ENCODE peak calls at places on chromosomes 7 and 10, in four cellular contexts. P, R, Z and K are unnamed samples.
A peak's percentile ranks its signal among the peaks of the same experiment; 100 is the strongest.

GRCh38 chr7:30873207-30873606 is 38.4 kb upstream of the AQP1 start:
- DNase-seq in R (no peak), P (no peak), Z (no peak), K (no peak)

GRCh38 chr10:133528296-133528844 is 1.2 kb downstream of the CYP2E1 start:
- DNase-seq in P (peak; percentile 2), Z (no peak), R (no peak), K (no peak)

GRCh38 chr7:87882538-87882937 is 6.2 kb downstream of the DBF4 start:
- DNase-seq in R (no peak), P (no peak), Z (no peak), K (no peak)

GRCh38 chr10:132559538-132559937 is 22.0 kb downstream of the INPP5A start:
- DNase-seq in Z (no peak), R (peak; percentile 47), P (no peak), K (no peak)

GRCh38 chr7:69674701-69675182 is 76.5 kb downstream of the AUTS2 start:
- DNase-seq in R (no peak), P (no peak), Z (no peak), K (no peak)

GRCh38 chr10:789831-790701 is 100.6 kb upstream of the DIP2C start:
- DNase-seq in Z (no peak), P (no peak), R (peak; percentile 57), K (peak; percentile 61)

GRCh38 chr10:50629495-50630122 is 5.9 kb upstream of the SGMS1 start:
- DNase-seq in P (peak; percentile 12), Z (no peak), R (no peak), K (no peak)

GRCh38 chr7:24720283-24720682 is 37.0 kb downstream of the GSDME start:
- DNase-seq in Z (no peak), P (no peak), R (no peak), K (no peak)

GRCh38 chr7:113083132-113083833 is 3.3 kb downstream of the GPR85 start:
- DNase-seq in P (no peak), R (no peak), Z (no peak), K (no peak)

GRCh38 chr10:114143160-114143559 is 30.8 kb downstream of the CCDC186 start:
- DNase-seq in Z (no peak), R (no peak), P (no peak), K (no peak)

GRCh38 chr10:49497358-49497757 is 41.6 kb downstream of the ERCC6 start:
- DNase-seq in Z (no peak), P (no peak), R (no peak), K (no peak)

GRCh38 chr7:157525501-157525915 is 188.7 kb downstream of the DNAJB6 start:
- DNase-seq in R (no peak), P (no peak), Z (no peak), K (no peak)

GRCh38 chr7:113891828-113892227 is 27.0 kb downstream of the PPP1R3A start:
- DNase-seq in R (no peak), P (peak; percentile 56), Z (peak; percentile 32), K (no peak)

GRCh38 chr10:66283064-66283463 is 642.8 kb upstream of the LRRTM3 start:
- DNase-seq in Z (no peak), R (no peak), P (no peak), K (no peak)

GRCh38 chr10:31071232-31071999 is 39.8 kb upstream of the ZNF438 start:
- DNase-seq in R (no peak), Z (no peak), P (peak; percentile 62), K (no peak)

GRCh38 chr10:132808247-132808567 is 22.3 kb upstream of the NKX6-2 start:
- DNase-seq in Z (no peak), R (no peak), P (no peak), K (no peak)

GRCh38 chr10:102334106-102334505 is 61.4 kb upstream of the NFKB2 start:
- DNase-seq in R (no peak), P (peak; percentile 19), Z (no peak), K (no peak)

GRCh38 chr7:104442461-104442860 is 114.1 kb downstream of the LHFPL3 start:
- DNase-seq in Z (no peak), R (no peak), P (no peak), K (no peak)

DNA sequence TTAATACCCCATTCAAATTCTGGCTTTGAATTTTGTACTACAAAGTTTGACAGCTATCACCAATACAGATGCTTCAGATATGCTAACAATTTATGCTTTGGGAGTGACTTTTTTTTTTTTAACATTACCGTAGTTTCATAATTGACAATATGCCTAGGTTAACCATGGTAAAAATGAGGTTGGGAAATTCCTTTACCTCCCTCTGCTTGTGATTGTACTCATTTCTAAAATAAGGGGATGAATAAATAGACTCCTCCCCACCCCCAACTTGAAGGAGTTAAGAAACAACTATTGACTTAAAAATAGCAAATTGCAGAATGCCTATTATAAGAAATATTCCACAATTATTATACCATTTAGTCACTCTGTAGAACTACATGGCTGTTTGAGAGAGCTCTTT is 117.8 kb upstream of the HGF start:
- DNase-seq in R (no peak), Z (no peak), P (no peak), K (no peak)
- H3K4me3 ChIP-seq in R (no peak overlapping the region), Z (no peak overlapping the region), P (no peak overlapping the region), K (no peak overlapping the region)

GRCh38 chr7:48085942-48086341 is 3.1 kb upstream of the UPP1 start:
- DNase-seq in Z (no peak), R (no peak), P (no peak), K (no peak)

GRCh38 chr7:48083114-48083830 is 5.8 kb upstream of the UPP1 start:
- DNase-seq in Z (peak; percentile 47), P (peak; percentile 92), R (no peak), K (no peak)

GRCh38 chr7:48084727-48085432 is 4.2 kb upstream of the UPP1 start:
- DNase-seq in Z (peak; percentile 88), R (peak; percentile 89), P (peak; percentile 99), K (peak; percentile 88)

GRCh38 chr7:48087349-48087748 is 1.7 kb upstream of the UPP1 start:
- DNase-seq in P (peak; percentile 86), R (no peak), Z (no peak), K (no peak)

GRCh38 chr7:48085433-48085791 is 3.7 kb upstream of the UPP1 start:
- DNase-seq in Z (no peak), P (no peak), R (no peak), K (no peak)
- H3K27ac ChIP-seq in Z (peak overlapping the region; percentile 73), P (peak overlapping the region; percentile 9), R (peak overlapping the region; percentile 56), K (peak overlapping the region; percentile 65)

GRCh38 chr7:49986191-49986590 is 106.9 kb downstream of the ZPBP start:
- DNase-seq in P (no peak), R (no peak), Z (no peak), K (no peak)

GRCh38 chr7:49976238-49976637 is 116.8 kb downstream of the ZPBP start:
- DNase-seq in R (no peak), P (no peak), Z (no peak), K (no peak)

DNA sequence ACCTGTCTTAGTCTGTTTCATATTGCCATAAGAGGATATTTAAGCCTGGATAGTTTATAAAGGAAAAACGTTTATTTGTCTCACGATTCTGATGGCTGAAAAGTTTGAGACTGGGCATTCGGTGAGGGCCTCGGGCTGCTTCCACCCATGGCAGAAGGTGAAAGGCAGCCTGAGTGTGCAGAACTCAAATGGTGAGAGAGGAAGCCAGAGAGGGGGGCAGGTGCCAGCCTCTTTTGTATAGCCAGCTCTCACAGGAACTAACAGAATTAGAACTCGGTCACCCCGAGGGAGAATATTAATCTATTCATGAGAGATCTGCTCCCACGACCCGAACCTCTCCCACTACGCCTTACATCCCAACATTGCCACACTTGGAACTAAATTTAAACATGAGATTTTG is 112.6 kb downstream of the ZPBP start:
- DNase-seq in R (no peak), Z (no peak), P (no peak), K (no peak)
- H3K4me3 ChIP-seq in R (no peak overlapping the region), Z (no peak overlapping the region), P (no peak overlapping the region), K (no peak overlapping the region)

GRCh38 chr7:80844916-80845315 is 73.9 kb downstream of the SEMA3C start:
- DNase-seq in Z (no peak), P (no peak), R (no peak), K (no peak)
- H3K27ac ChIP-seq in Z (no peak overlapping the region), P (no peak overlapping the region), R (no peak overlapping the region), K (no peak overlapping the region)

GRCh38 chr10:48451969-48452878 is 145.7 kb downstream of the MAPK8 start:
- DNase-seq in R (no peak), P (no peak), Z (no peak), K (no peak)

GRCh38 chr10:48449501-48450232 is 143.2 kb downstream of the MAPK8 start:
- DNase-seq in R (peak; percentile 52), P (no peak), Z (no peak), K (no peak)

GRCh38 chr10:48450811-48451466 is 144.5 kb downstream of the MAPK8 start:
- DNase-seq in Z (no peak), R (peak; percentile 63), P (no peak), K (no peak)

GRCh38 chr10:48448796-48449195 is 142.3 kb downstream of the MAPK8 start:
- DNase-seq in Z (no peak), P (peak; percentile 80), R (no peak), K (no peak)

DNA sequence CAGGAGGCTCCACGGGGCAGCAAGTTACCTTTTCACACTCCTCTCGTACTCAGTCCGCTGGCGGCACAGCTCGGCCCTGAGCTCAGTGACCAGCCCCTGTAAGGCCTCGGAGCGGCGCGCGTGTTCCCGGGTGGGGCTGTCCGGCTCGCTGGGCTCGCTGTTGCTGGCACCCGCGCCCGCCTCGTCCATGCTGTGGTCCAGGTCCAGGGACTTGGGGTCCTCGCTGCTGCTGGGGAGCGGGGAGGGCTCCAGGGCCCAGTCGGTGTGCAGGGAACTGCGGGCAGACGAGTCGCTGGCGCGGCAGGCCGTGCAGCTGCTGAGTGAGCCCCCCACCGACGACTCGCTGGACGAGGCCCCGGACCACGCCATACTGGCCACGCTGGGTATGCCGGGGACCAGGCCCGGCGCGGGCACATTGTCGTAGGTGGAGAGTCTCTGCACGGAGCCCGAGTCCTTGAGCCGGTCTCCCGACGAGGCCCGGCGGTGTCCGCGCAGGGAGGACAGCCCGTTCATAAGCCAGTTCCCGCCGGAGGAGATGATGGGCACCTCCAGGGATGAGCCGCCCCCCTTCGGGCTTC is 143.8 kb downstream of the MAPK8 start:
- DNase-seq in R (peak; percentile 57), P (no peak), Z (no peak), K (no peak)
- H3K4me3 ChIP-seq in R (no peak overlapping the region), P (no peak overlapping the region), Z (no peak overlapping the region), K (no peak overlapping the region)

GRCh38 chr10:99660662-99661369 is 1.5 kb downstream of the ENTPD7 start:
- DNase-seq in R (no peak), P (peak; percentile 14), Z (no peak), K (no peak)
- H3K27ac ChIP-seq in R (no peak overlapping the region), P (no peak overlapping the region), Z (no peak overlapping the region), K (no peak overlapping the region)

DNA sequence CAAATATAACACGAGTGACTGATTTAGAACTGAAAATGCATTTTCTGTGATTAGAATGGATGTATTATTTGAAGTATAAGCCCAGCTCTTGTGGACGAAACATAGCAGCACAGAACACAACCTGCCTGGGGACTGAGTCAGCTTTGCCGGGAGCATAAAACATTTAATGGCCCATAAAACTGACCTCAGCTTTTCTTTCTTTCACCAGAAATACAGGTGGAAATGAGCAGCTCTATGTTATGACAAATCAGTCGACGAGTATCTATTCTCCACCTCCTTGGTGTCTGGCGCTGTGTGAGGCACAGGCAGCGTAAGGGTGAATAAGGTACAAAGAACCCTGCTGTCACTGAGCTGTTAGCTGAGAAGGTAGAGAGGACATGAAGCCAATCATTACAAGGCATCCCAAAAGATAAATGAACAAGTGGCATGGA is 471.6 kb upstream of the AKR1E2 start:
- DNase-seq in P (peak; percentile 36), R (no peak), Z (no peak), K (no peak)
- H3K4me3 ChIP-seq in P (no peak overlapping the region), R (no peak overlapping the region), Z (no peak overlapping the region), K (no peak overlapping the region)